ENCODE peak calls at places on chromosomes 12 and 14, in seven cellular contexts. G, F, W, Y, X, Q and P are unnamed samples.

GRCh38 chr14:22491683-22492483 is 97.1 kb downstream of the DAD1 start:
- DNase-seq in Y (no peak), W (no peak), G (no peak), F (no peak), Q (no peak), X (no peak), P (no peak)

GRCh38 chr12:22034709-22035506 is 11.1 kb upstream of the CMAS start:
- DNase-seq in Q (no peak), W (no peak), X (no peak), Y (no peak), G (no peak), F (no peak), P (no peak)

GRCh38 chr14:89445252-89445973 is 28.4 kb upstream of the FOXN3 start:
- DNase-seq in G (no peak), F (no peak), W (no peak), Y (no peak), X (no peak), Q (no peak), P (no peak)

GRCh38 chr12:2283910-2284309 is 231.1 kb downstream of the CACNA1C start:
- DNase-seq in Y (peak; percentile 70), X (no peak), Q (no peak), W (no peak), G (no peak), F (no peak), P (no peak)

GRCh38 chr12:39905152-39905551 is 200.7 kb downstream of the SLC2A13 start:
- DNase-seq in X (no peak), Q (peak; percentile 11), G (no peak), Y (peak; percentile 84), W (no peak), F (peak; percentile 14), P (peak; percentile 69)

GRCh38 chr14:89753828-89754439 is 200.6 kb downstream of the EFCAB11 start:
- DNase-seq in F (no peak), G (no peak), X (no peak), Q (no peak), W (no peak), Y (no peak), P (no peak)

GRCh38 chr14:28151931-28152330 is 614.7 kb upstream of the FOXG1 start:
- DNase-seq in Y (no peak), Q (no peak), W (no peak), G (no peak), F (no peak), X (no peak), P (no peak)

GRCh38 chr14:24232645-24233537 is at the start of gene GMPR2:
- DNase-seq in Q (no peak), F (peak; percentile 86), Y (no peak), X (no peak), G (no peak), W (no peak), P (no peak)

GRCh38 chr14:94936901-94937321 is 167.0 kb upstream of the GSC start:
- DNase-seq in G (peak; percentile 54), Q (peak; percentile 63), F (no peak), W (no peak), X (no peak), Y (no peak), P (peak; percentile 49)

GRCh38 chr12:122460061-122460460 is 37.6 kb upstream of the CLIP1 start:
- DNase-seq in Q (no peak), G (no peak), X (no peak), Y (no peak), W (no peak), F (no peak), P (no peak)

GRCh38 chr12:48342980-48343379 is 7.7 kb downstream of the ZNF641 start:
- DNase-seq in X (no peak), F (no peak), Y (no peak), Q (no peak), W (no peak), G (no peak), P (no peak)

GRCh38 chr14:100884456-100884855 is 19.1 kb downstream of the RTL1 start:
- DNase-seq in G (no peak), W (no peak), Y (no peak), Q (no peak), X (no peak), F (no peak), P (no peak)

GRCh38 chr12:118058881-118059644 is 1.9 kb downstream of the WSB2 start:
- DNase-seq in Y (peak; percentile 25), X (no peak), F (no peak), G (no peak), W (no peak), Q (no peak), P (no peak)

GRCh38 chr14:24670594-24670993 is 36.6 kb upstream of the GZMB start:
- DNase-seq in Y (no peak), Q (no peak), W (no peak), G (no peak), F (no peak), X (no peak), P (no peak)

GRCh38 chr12:64221656-64222010 is 463 bp downstream of the KICS2 start:
- DNase-seq in Y (peak; percentile 91), X (no peak), Q (peak; percentile 78), W (no peak), G (peak; percentile 89), F (peak; percentile 72), P (peak; percentile 82)